ENCODE peak calls at places on chromosomes 16 and 17, in four cellular contexts. W is fibroblast of lung, H is neural progenitor cell, R is PC-3. A is an unnamed sample. For H4K20me1, the result is how much of the 10 kb centered on the place peaks cover.

GRCh38 chr17:82930043-82930923 is 90.5 kb upstream of the ZNF750 start:
- DNase-seq in H (no peak), R (no peak), W (no peak), A (no peak)

GRCh38 chr16:1343428-1344242 is 8.0 kb downstream of the TSR3 start:
- DNase-seq in H (no peak), W (no peak), R (no peak), A (no peak)

GRCh38 chr16:64830653-64831052 is 291.2 kb downstream of the CDH11 start:
- DNase-seq in R (peak), W (peak), H (no peak), A (no peak)

GRCh38 chr16:75491876-75492275 is 3.4 kb downstream of the CHST6 start:
- DNase-seq in H (peak), R (peak), W (no peak), A (no peak)

GRCh38 chr16:870856-871561 is 70.5 kb upstream of the GNG13 start:
- DNase-seq in W (no peak), R (no peak), H (no peak), A (no peak)

GRCh38 chr16:22098538-22099255 is 6.4 kb downstream of the VWA3A start:
- DNase-seq in R (peak), H (peak), W (peak), A (peak)

GRCh38 chr16:85253127-85253941 is 141.1 kb upstream of the CIBAR2 start:
- DNase-seq in R (peak), W (no peak), H (peak), A (peak)

GRCh38 chr16:14486520-14487303 is 143.3 kb downstream of the PARN start:
- DNase-seq in W (peak), H (peak), R (peak), A (peak)

GRCh38 chr17:28717578-28718316 is at the start of gene RAB34:
- DNase-seq in R (peak), H (peak), W (peak), A (peak)

GRCh38 chr17:75910699-75911098 is 6.0 kb upstream of the MRPL38 start:
- DNase-seq in R (no peak), W (no peak), H (peak), A (peak)

GRCh38 chr17:2396568-2397246 is 4.2 kb downstream of the MNT start:
- DNase-seq in H (peak), W (peak), R (peak), A (peak)

GRCh38 chr16:80526418-80527061 is 14.3 kb upstream of the DYNLRB2 start:
- DNase-seq in W (peak), H (peak), R (peak), A (peak)

GRCh38 chr16:79269211-79269863 is 331.2 kb downstream of the MAF start:
- DNase-seq in H (no peak), R (no peak), W (no peak), A (no peak)

GRCh38 chr16:15900357-15900756 is 12.0 kb upstream of the CEP20 start:
- DNase-seq in H (no peak), R (no peak), W (no peak), A (no peak)

GRCh38 chr16:88570691-88571092 is 489 bp downstream of the ZC3H18 start:
- DNase-seq in R (no peak), H (peak), W (no peak), A (peak)

GRCh38 chr17:46193246-46193625 is at the start of gene KANSL1:
- DNase-seq in H (peak), R (peak), W (peak), A (peak)

GRCh38 chr17:72590382-72590781 is 469.6 kb downstream of the SOX9 start:
- DNase-seq in W (peak), R (peak), H (no peak), A (no peak)

GRCh38 chr17:2120550-2121335 is 65.8 kb downstream of the HIC1 start:
- DNase-seq in R (no peak), H (no peak), W (no peak), A (peak)

GRCh38 chr16:11501583-11502138 is 85.1 kb downstream of the LITAF start:
- DNase-seq in R (no peak), W (no peak), H (peak), A (no peak)

GRCh38 chr17:5286846-5287245 is 4.8 kb downstream of the RABEP1 start:
- DNase-seq in W (no peak), H (no peak), R (no peak), A (no peak)

GRCh38 chr16:61831351-61831933 is 204.8 kb downstream of the CDH8 start:
- DNase-seq in H (no peak), R (no peak), W (no peak), A (no peak)

GRCh38 chr17:77146882-77147281 is 6.1 kb downstream of the SEC14L1 start:
- DNase-seq in H (no peak), W (no peak), R (no peak), A (peak)

GRCh38 chr17:57008958-57009357 is 31.0 kb downstream of the SCPEP1 start:
- DNase-seq in H (no peak), R (no peak), W (no peak), A (no peak)

GRCh38 chr17:57002904-57003303 is 25.0 kb downstream of the SCPEP1 start:
- DNase-seq in H (no peak), W (no peak), R (no peak), A (no peak)

GRCh38 chr17:57006040-57006439 is 28.1 kb downstream of the SCPEP1 start:
- DNase-seq in H (no peak), W (no peak), R (peak), A (no peak)

GRCh38 chr17:57001541-57001940 is 23.6 kb downstream of the SCPEP1 start:
- DNase-seq in H (no peak), W (no peak), R (no peak), A (no peak)

GRCh38 chr17:57004944-57005579 is 27.1 kb downstream of the SCPEP1 start:
- DNase-seq in W (no peak), H (peak), R (peak), A (no peak)
- TF ChIP-seq CTCF in W (peak), H (peak), R (peak), A (peak)

GRCh38 chr17:17696871-17697633 is 15.8 kb downstream of the RAI1 start:
- DNase-seq in R (peak), W (no peak), H (no peak), A (no peak)
- H4K20me1 ChIP-seq in R (under half), W (under half), H (half or more), A (half or more)

GRCh38 chr16:74030000-74030399 is 266.6 kb upstream of the PSMD7 start:
- DNase-seq in W (no peak), H (no peak), R (no peak), A (no peak)

GRCh38 chr16:74035816-74036215 is 260.8 kb upstream of the PSMD7 start:
- DNase-seq in W (peak), H (peak), R (peak), A (peak)

GRCh38 chr16:74031551-74031950 is 265.1 kb upstream of the PSMD7 start:
- DNase-seq in W (no peak), H (no peak), R (no peak), A (no peak)

GRCh38 chr16:74029122-74029805 is 267.4 kb upstream of the PSMD7 start:
- DNase-seq in R (no peak), W (no peak), H (no peak), A (no peak)

DNA sequence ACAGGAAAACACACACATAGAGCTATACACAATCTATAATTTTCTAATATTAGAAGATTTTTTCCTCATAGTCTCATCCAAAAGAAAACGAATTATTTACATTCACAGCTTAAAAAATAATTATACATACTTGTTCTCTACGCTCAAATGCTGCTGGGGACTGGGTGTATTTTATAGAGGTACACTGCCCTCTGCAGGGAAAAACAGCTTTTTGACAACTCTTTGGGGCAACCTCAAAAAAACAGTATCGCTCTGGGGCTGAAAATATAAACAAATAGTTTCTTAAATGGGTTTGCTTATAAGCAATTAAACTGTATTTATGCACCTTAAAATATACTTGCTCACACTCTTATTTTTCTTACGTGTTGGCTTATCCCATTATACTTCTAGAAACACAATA is 261.8 kb upstream of the PSMD7 start:
- DNase-seq in W (peak), H (peak), R (peak), A (peak)
- TF ChIP-seq CTCF in W (peak), H (peak), R (peak), A (peak)

GRCh38 chr16:89925596-89926079 is 2.5 kb downstream of the TUBB3 start:
- DNase-seq in H (peak), R (no peak), W (peak), A (no peak)

GRCh38 chr16:89924925-89925307 is 1.8 kb downstream of the TUBB3 start:
- DNase-seq in H (no peak), W (no peak), R (no peak), A (no peak)

GRCh38 chr16:89923640-89924297 is 627 bp downstream of the TUBB3 start:
- DNase-seq in R (no peak), H (peak), W (no peak), A (peak)

GRCh38 chr16:89922884-89923639 is at the start of gene TUBB3:
- DNase-seq in W (peak), H (peak), R (peak), A (peak)

GRCh38 chr16:89924298-89924924 is 1.3 kb downstream of the TUBB3 start:
- DNase-seq in W (peak), R (no peak), H (peak), A (peak)
- H4K20me1 ChIP-seq in W (under half), R (under half), H (half or more), A (under half)

GRCh38 chr16:68749424-68749823 is 12.3 kb downstream of the CDH1 start:
- DNase-seq in H (no peak), W (no peak), R (no peak), A (no peak)
- TF ChIP-seq CTCF in H (no peak), W (no peak), R (peak), A (no peak)

DNA sequence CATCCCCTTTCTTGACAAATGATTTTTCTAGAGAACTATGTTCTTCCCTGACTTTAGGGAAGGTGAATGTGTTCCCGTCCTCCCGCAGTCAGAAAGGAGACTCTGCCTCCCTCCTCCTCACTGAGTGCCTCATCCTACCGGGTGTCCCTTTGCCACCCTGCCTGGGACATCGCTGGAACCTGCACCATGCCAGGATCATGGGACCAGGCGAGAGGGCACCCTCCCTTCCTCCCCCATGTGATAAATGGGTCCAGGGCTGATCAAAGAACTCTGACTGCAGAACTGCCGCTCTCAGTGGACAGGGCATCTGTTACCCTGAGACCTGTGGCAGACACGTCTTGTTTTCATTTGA is 7.4 kb downstream of the NAT9 start:
- DNase-seq in H (no peak), R (no peak), W (no peak), A (no peak)
- H4K20me1 ChIP-seq in H (under half), R (under half), W (under half), A (under half)